ENCODE peak calls at places on chromosomes 5 and 9, in four cellular contexts. Q is fibroblast of lung, K is IMR-90, X is HCT116. D is an unnamed sample.

GRCh38 chr9:27276182-27277030 is 20.5 kb downstream of the EQTN start:
- DNase-seq in Q (peak; percentile 43), K (peak; percentile 67), X (peak; percentile 42), D (peak; percentile 35)

GRCh38 chr5:96348536-96348935 is 84.5 kb downstream of the PCSK1 start:
- DNase-seq in Q (no peak), K (no peak), X (no peak), D (no peak)

GRCh38 chr5:171673328-171673727 is 112.3 kb upstream of the SMIM23 start:
- DNase-seq in Q (peak; percentile 20), K (no peak), X (no peak), D (no peak)

GRCh38 chr9:97847474-97848236 is 5.4 kb upstream of the FOXE1 start:
- DNase-seq in Q (no peak), K (no peak), X (no peak), D (no peak)

GRCh38 chr5:11477786-11478185 is 426.5 kb downstream of the CTNND2 start:
- DNase-seq in Q (peak; percentile 79), K (no peak), X (no peak), D (no peak)

GRCh38 chr9:98222885-98223640 is 30.6 kb upstream of the CORO2A start:
- DNase-seq in Q (peak; percentile 100), K (peak; percentile 99), X (peak; percentile 54), D (peak; percentile 99)

GRCh38 chr9:76415154-76415553 is 20.9 kb upstream of the RFK start:
- DNase-seq in Q (peak; percentile 78), K (no peak), X (no peak), D (no peak)

GRCh38 chr5:138960145-138960692 is 85.1 kb upstream of the LRRTM2 start:
- DNase-seq in Q (no peak), K (no peak), X (no peak), D (no peak)

GRCh38 chr5:169956126-169956525 is 24.2 kb downstream of the INSYN2B start:
- DNase-seq in Q (peak; percentile 53), K (no peak), X (no peak), D (no peak)

GRCh38 chr5:118616281-118616680 is 372.1 kb downstream of the DTWD2 start:
- DNase-seq in Q (no peak), K (no peak), X (no peak), D (no peak)

GRCh38 chr9:126226991-126227937 is 99.4 kb upstream of the MVB12B start:
- DNase-seq in Q (no peak), K (no peak), X (no peak), D (no peak)

GRCh38 chr5:109656829-109657228 is 32.9 kb upstream of the MAN2A1 start:
- DNase-seq in Q (peak; percentile 96), K (peak; percentile 29), X (no peak), D (peak; percentile 96)

GRCh38 chr5:146919304-146919703 is 40.7 kb upstream of the PPP2R2B start:
- DNase-seq in Q (no peak), K (no peak), X (no peak), D (no peak)

GRCh38 chr5:174188300-174188699 is 142.8 kb downstream of the NSG2 start:
- DNase-seq in Q (no peak), K (no peak), X (peak; percentile 29), D (no peak)

GRCh38 chr5:158951951-158952545 is 147.7 kb downstream of the EBF1 start:
- DNase-seq in Q (no peak), K (no peak), X (no peak), D (no peak)

GRCh38 chr5:98768160-98769005 is 5.1 kb upstream of the RGMB start:
- DNase-seq in Q (peak; percentile 62), K (peak; percentile 73), X (no peak), D (no peak)

GRCh38 chr5:42419294-42419693 is 3.9 kb upstream of the GHR start:
- DNase-seq in Q (no peak), K (no peak), X (no peak), D (no peak)

GRCh38 chr5:127012933-127013332 is 17.4 kb downstream of the MARCHF3 start:
- DNase-seq in Q (peak; percentile 79), K (peak; percentile 72), X (no peak), D (peak; percentile 45)

DNA sequence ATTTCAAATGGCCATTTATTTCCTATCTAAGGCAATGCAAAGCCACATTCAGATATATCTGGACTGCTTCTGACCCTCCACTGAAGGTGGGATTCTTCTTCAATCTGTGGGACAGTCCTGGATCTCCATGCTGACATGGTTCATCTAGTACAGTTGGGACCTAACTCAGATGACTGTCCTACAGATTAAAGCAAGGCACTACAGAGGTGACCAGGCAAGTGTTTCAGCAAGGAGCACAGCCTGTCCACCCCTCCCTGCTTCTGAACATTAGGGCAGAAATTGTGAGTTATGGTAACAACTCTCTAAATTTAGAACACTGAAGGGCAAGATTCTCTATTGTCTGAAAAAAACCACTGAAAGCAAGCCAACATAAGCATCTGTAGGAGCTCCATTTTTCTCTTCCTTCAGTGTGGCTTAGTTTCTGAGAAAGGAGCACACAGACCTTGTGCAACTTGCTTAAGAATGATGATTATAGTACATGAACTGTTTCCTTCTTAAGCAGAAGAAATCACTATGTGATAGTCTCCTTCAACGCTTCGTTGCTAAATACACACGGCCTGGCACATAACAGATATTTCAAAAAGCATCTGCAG is 62.9 kb upstream of the BARX1 start:
- DNase-seq in Q (peak; percentile 78), K (peak; percentile 54), X (no peak), D (no peak)
- TF ChIP-seq CTCF in Q (no peak), K (no peak), X (no peak), D (no peak)

DNA sequence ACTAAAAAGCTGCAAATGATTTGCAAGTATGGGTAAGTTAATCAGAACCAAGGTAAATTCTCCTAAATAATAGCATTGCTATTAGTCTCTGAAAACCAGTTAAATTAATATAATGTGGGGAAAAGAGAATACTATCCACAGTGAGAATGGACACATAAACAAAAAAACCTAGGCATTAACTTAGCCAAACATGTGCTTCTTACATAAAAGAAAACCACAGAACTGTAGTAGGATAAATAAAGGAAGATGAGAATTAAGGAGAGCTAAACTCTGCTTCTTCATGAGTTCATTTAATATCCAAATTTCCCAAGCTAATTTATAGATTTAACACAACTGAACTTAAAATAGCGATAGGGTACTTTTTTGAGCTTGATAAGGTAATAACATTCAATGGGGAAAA is 31.8 kb downstream of the ABCA1 start:
- DNase-seq in Q (peak; percentile 23), K (peak; percentile 53), X (no peak), D (no peak)
- H3K9ac ChIP-seq in Q (no peak overlapping the region), K (no peak overlapping the region), X (no peak overlapping the region), D (no peak overlapping the region)

GRCh38 chr9:130239741-130240241 is 25.8 kb upstream of the HMCN2 start:
- DNase-seq in Q (peak; percentile 26), K (peak; percentile 19), X (no peak), D (no peak)
- TF ChIP-seq CTCF in Q (no peak), K (no peak), X (no peak), D (no peak)

GRCh38 chr5:1210832-1211251 is 9.4 kb downstream of the SLC6A19 start:
- DNase-seq in Q (no peak), K (no peak), X (no peak), D (no peak)

GRCh38 chr5:1208743-1209551 is 7.6 kb downstream of the SLC6A19 start:
- DNase-seq in Q (peak; percentile 2), K (no peak), X (no peak), D (no peak)

GRCh38 chr5:1209552-1209852 is 8.1 kb downstream of the SLC6A19 start:
- DNase-seq in Q (no peak), K (no peak), X (no peak), D (no peak)

GRCh38 chr5:1211701-1212100 is 10.3 kb downstream of the SLC6A19 start:
- DNase-seq in Q (no peak), K (no peak), X (no peak), D (no peak)

GRCh38 chr5:1209896-1210776 is 8.7 kb downstream of the SLC6A19 start:
- DNase-seq in Q (no peak), K (no peak), X (no peak), D (no peak)
- H3K9ac ChIP-seq in Q (no peak overlapping the region), K (no peak overlapping the region), X (no peak overlapping the region), D (no peak overlapping the region)

DNA sequence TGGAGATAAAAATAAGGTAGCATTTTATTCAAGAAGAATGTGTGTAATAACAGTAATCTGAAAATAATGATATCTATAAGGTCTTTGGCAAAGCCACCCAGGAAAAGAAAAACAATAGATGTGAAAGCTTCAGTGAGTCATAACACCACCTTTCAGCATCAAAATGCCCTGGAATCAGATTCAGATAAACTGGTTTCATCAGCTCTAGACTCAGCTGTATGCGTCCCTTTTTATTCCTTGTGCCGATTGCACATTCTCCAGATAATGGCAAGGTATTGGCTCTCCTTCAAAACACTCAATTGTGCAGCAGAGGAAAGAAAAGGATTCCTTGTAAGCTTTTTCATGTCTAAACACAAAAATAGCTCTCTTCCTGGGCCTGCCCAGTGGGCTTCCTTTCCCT is 308.6 kb downstream of the ZSWIM6 start:
- DNase-seq in Q (peak; percentile 57), K (no peak), X (no peak), D (peak; percentile 55)
- TF ChIP-seq CTCF in Q (no peak), K (no peak), X (no peak), D (no peak)

GRCh38 chr5:149731332-149731616 is 1.2 kb downstream of the PPARGC1B start:
- DNase-seq in Q (no peak), K (no peak), X (no peak), D (no peak)
- H3K9ac ChIP-seq in Q (peak overlapping the region; percentile 46), K (no peak overlapping the region), X (peak overlapping the region; percentile 81), D (no peak overlapping the region)

DNA sequence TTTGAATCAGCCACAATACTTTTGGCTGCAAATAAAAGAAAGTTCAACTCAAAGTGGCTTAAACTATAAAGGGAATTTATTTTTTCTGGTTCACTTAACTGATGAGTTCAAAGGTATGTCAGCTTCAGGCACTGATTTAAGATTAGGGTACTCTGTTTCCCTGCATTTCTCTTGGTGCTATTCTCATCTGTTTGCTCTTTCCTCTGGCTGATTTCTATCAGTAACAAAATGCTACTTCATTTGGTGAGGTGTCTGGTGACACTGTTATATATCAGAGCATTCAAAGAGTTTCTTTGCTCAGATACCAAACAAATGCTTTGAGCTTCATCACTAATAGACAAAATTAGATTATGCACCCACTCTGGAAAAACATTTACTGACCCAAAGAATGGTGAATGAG is 65.9 kb upstream of the HTR4 start:
- DNase-seq in Q (no peak), K (no peak), X (no peak), D (no peak)
- TF ChIP-seq CTCF in Q (no peak), K (no peak), X (no peak), D (no peak)

GRCh38 chr5:32277782-32278181 is 35.0 kb downstream of the MTMR12 start:
- DNase-seq in Q (peak; percentile 40), K (no peak), X (no peak), D (no peak)
- H3K9ac ChIP-seq in Q (no peak overlapping the region), K (no peak overlapping the region), X (no peak overlapping the region), D (no peak overlapping the region)

GRCh38 chr5:63125862-63126261 is 547.2 kb downstream of the LRRC70 start:
- DNase-seq in Q (peak; percentile 75), K (peak; percentile 33), X (no peak), D (peak; percentile 41)
- TF ChIP-seq CTCF in Q (peak; percentile 73), K (peak; percentile 41), X (peak; percentile 18), D (peak; percentile 61)